ENCODE peak calls at places on chromosomes 11 and 22, in six cellular contexts. I is HepG2, Y is H1, A is GM12892, M is K562, O is GM12878. Q is an unnamed sample.

GRCh38 chr11:26994579-26995210 is 783 bp downstream of the FIBIN start:
- DNase-seq in I (no peak), Y (peak; percentile 47), A (no peak), M (no peak), O (no peak), Q (no peak)

GRCh38 chr11:71251761-71252433 is 480 bp downstream of the SHANK2 start:
- DNase-seq in I (no peak), Y (peak; percentile 86), A (no peak), M (no peak), O (no peak), Q (peak; percentile 48)

GRCh38 chr11:76978239-76978638 is 56.0 kb upstream of the B3GNT6 start:
- DNase-seq in I (no peak), Y (no peak), A (no peak), M (no peak), O (no peak), Q (no peak)

GRCh38 chr11:18243783-18244362 is 4.6 kb downstream of the SAA2 start:
- DNase-seq in I (peak; percentile 52), Y (peak; percentile 72), A (no peak), M (peak; percentile 67), O (peak; percentile 54), Q (no peak)

GRCh38 chr11:130145975-130146776 is 13.4 kb upstream of the ST14 start:
- DNase-seq in I (peak; percentile 65), Y (peak; percentile 85), A (no peak), M (no peak), O (no peak), Q (no peak)

GRCh38 chr11:84316866-84317560 is 1030.8 kb upstream of the CCDC90B start:
- DNase-seq in I (no peak), Y (no peak), A (no peak), M (no peak), O (no peak), Q (no peak)

GRCh38 chr11:6617315-6617781 is 1.9 kb downstream of the TPP1 start:
- DNase-seq in I (no peak), Y (no peak), A (no peak), M (no peak), O (no peak), Q (no peak)

GRCh38 chr11:66313321-66314185 is 3.3 kb downstream of the CD248 start:
- DNase-seq in I (peak; percentile 69), Y (no peak), A (no peak), M (no peak), O (no peak), Q (no peak)

GRCh38 chr11:99988105-99988907 is 698.8 kb upstream of the ARHGAP42 start:
- DNase-seq in I (no peak), Y (no peak), A (no peak), M (no peak), O (no peak), Q (no peak)

GRCh38 chr22:22397292-22397870 is 111.2 kb downstream of the ZNF280B start:
- DNase-seq in I (peak; percentile 73), Y (no peak), A (no peak), M (peak; percentile 58), O (no peak), Q (no peak)

GRCh38 chr11:16604784-16605439 is 133.5 kb upstream of the C11orf58 start:
- DNase-seq in I (no peak), Y (peak; percentile 71), A (no peak), M (peak; percentile 92), O (no peak), Q (no peak)

GRCh38 chr11:18171377-18172000 is 1.1 kb upstream of the MRGPRX4 start:
- DNase-seq in I (peak; percentile 53), Y (no peak), A (no peak), M (peak; percentile 39), O (no peak), Q (no peak)

GRCh38 chr11:8059571-8060011 is 21.4 kb upstream of the TUB start:
- DNase-seq in I (no peak), Y (no peak), A (no peak), M (no peak), O (no peak), Q (no peak)

GRCh38 chr22:31102441-31103081 is 4.8 kb downstream of the SELENOM start:
- DNase-seq in I (peak; percentile 84), Y (no peak), A (no peak), M (no peak), O (no peak), Q (no peak)

GRCh38 chr11:102783720-102784119 is 3.3 kb upstream of the MMP10 start:
- DNase-seq in I (no peak), Y (no peak), A (no peak), M (no peak), O (no peak), Q (no peak)

GRCh38 chr11:18700375-18700774 is 1.8 kb downstream of the TMEM86A start:
- DNase-seq in I (no peak), Y (no peak), A (no peak), M (no peak), O (no peak), Q (no peak)

GRCh38 chr22:40976866-40977700 is 25.9 kb downstream of the RBX1 start:
- DNase-seq in I (no peak), Y (no peak), A (no peak), M (no peak), O (no peak), Q (no peak)

GRCh38 chr11:125451400-125452124 is 44.5 kb downstream of the FEZ1 start:
- DNase-seq in I (no peak), Y (peak; percentile 90), A (no peak), M (peak; percentile 57), O (no peak), Q (no peak)

GRCh38 chr22:31757265-31757664 is 3.4 kb downstream of the DEPDC5 start:
- DNase-seq in I (no peak), Y (no peak), A (no peak), M (no peak), O (no peak), Q (no peak)

GRCh38 chr11:129766858-129767604 is 48.6 kb upstream of the TMEM45B start:
- DNase-seq in I (peak; percentile 52), Y (peak; percentile 67), A (no peak), M (no peak), O (no peak), Q (no peak)

GRCh38 chr22:45475063-45475747 is 27.5 kb upstream of the FBLN1 start:
- DNase-seq in I (no peak), Y (no peak), A (no peak), M (no peak), O (no peak), Q (no peak)

GRCh38 chr11:78646564-78647185 is 72.0 kb upstream of the NARS2 start:
- DNase-seq in I (peak; percentile 59), Y (peak; percentile 73), A (no peak), M (peak; percentile 64), O (no peak), Q (no peak)

GRCh38 chr11:69137148-69137844 is 18.4 kb upstream of the SMIM38 start:
- DNase-seq in I (no peak), Y (no peak), A (no peak), M (no peak), O (no peak), Q (no peak)

GRCh38 chr11:82465481-82465880 is 268.2 kb downstream of the FAM181B start:
- DNase-seq in I (no peak), Y (no peak), A (no peak), M (no peak), O (no peak), Q (no peak)

GRCh38 chr22:41907436-41908401 is 7.2 kb downstream of the SHISA8 start:
- DNase-seq in I (no peak), Y (no peak), A (no peak), M (no peak), O (no peak), Q (no peak)

GRCh38 chr22:46328797-46329196 is 6.7 kb upstream of the TRMU start:
- DNase-seq in I (no peak), Y (no peak), A (no peak), M (no peak), O (no peak), Q (no peak)

DNA sequence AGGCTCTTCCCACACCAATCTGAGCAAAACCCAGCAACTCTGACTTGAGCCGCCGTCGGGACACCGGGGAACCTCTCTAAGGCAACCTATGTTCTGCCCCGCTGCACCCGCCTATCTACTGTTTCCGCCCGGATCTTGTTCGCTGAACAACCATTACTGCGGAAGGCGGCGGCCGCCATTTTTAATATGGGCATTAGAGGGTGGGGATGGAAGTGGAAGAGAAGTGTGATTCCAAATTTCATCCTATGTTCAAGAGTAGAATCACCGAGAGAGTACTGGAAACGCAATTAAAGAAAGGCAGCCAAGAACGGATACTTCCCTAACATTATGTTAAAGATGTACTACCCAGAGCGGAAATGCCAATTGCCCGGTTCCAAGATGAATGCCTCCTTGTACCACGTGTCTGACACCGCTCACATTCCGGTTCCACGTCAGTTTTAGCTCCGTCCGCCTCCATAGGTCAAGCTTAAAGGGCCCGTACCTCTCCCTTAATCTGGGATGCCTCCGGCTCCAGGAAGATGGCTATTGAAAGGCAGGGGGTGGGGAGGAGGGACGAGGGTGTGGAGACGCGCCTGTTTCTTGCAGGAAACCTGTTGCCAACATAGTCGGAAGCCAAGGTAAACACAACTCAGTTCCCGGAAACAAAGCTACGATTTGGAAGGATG is at the start of gene DPAGT1:
- DNase-seq in I (peak; percentile 94), Y (peak; percentile 79), A (no peak), M (peak; percentile 86), O (peak; percentile 92), Q (peak; percentile 59)
- TF ChIP-seq POLR2A in I (no peak), Y (peak; percentile 76), A (no peak), M (peak; percentile 64), O (peak; percentile 59), Q (no peak)

GRCh38 chr22:37419370-37419915 is 7.8 kb downstream of the ELFN2 start:
- DNase-seq in I (no peak), Y (no peak), A (no peak), M (no peak), O (no peak), Q (no peak)

GRCh38 chr22:37417737-37418348 is 9.4 kb downstream of the ELFN2 start:
- DNase-seq in I (no peak), Y (no peak), A (no peak), M (no peak), O (no peak), Q (no peak)

GRCh38 chr22:37419916-37420655 is 7.2 kb downstream of the ELFN2 start:
- DNase-seq in I (no peak), Y (peak; percentile 80), A (no peak), M (no peak), O (no peak), Q (no peak)

GRCh38 chr22:37417264-37417663 is 10.0 kb downstream of the ELFN2 start:
- DNase-seq in I (no peak), Y (no peak), A (no peak), M (no peak), O (no peak), Q (no peak)

GRCh38 chr22:37418627-37419369 is 8.5 kb downstream of the ELFN2 start:
- DNase-seq in I (no peak), Y (no peak), A (no peak), M (no peak), O (no peak), Q (no peak)
- TF ChIP-seq TAF1 in I (no peak), Y (no peak), A (no peak), M (no peak), O (no peak), Q (no peak)

GRCh38 chr11:3003396-3004231 is 11.5 kb upstream of the NAP1L4 start:
- DNase-seq in I (no peak), Y (no peak), A (no peak), M (no peak), O (no peak), Q (no peak)
- TF ChIP-seq POLR2A in I (no peak), Y (no peak), A (no peak), M (no peak), O (peak; percentile 11), Q (no peak)

DNA sequence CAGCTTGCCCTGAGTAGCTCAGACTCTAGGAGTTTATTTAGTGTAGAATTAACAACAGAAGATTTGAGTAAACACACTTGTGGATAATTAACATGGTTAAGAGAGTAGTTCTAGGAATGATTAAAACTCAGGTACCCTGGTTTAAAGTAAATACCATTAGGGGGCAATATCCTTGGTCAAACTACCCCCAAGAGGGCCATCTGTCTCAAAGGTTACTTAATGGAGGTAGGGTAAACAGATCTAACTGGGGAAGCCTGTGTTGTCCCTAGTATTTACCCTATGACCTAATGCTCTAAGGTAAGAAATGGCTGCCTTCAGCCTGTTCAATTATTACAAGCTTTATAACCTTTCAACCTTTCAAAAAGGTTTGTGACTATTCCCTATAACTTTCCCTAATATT is 10.6 kb upstream of the GLYATL1 start:
- DNase-seq in I (no peak), Y (no peak), A (no peak), M (no peak), O (no peak), Q (no peak)
- TF ChIP-seq TAF1 in I (no peak), Y (no peak), A (no peak), M (no peak), O (no peak), Q (no peak)